ENCODE peak calls at places on chromosomes 12 and 14, in six cellular contexts. M is IMR-90, N is H9, Z is trophoblast cell, R is mesenchymal stem cell, G is H1. E is an unnamed sample.

GRCh38 chr12:120870415-120870814 is 33.7 kb downstream of the SPPL3 start:
- DNase-seq in M (no peak), N (no peak), Z (no peak), R (no peak), G (no peak), E (no peak)

GRCh38 chr14:55160989-55161388 is 30.4 kb downstream of the DLGAP5 start:
- DNase-seq in M (peak), N (no peak), Z (peak), R (peak), G (no peak), E (no peak)

GRCh38 chr12:106247731-106248176 is at the start of gene CKAP4:
- DNase-seq in M (peak), N (peak), Z (peak), R (peak), G (no peak), E (peak)

GRCh38 chr12:49049566-49050224 is 10.9 kb downstream of the KMT2D start:
- DNase-seq in M (peak), N (no peak), Z (no peak), R (peak), G (no peak), E (no peak)

GRCh38 chr12:64706366-64706765 is 52.8 kb downstream of the GNS start:
- DNase-seq in M (no peak), N (no peak), Z (no peak), R (no peak), G (no peak), E (no peak)

GRCh38 chr12:121417847-121418246 is 17.9 kb downstream of the RNF34 start:
- DNase-seq in M (no peak), N (no peak), Z (no peak), R (no peak), G (no peak), E (no peak)

GRCh38 chr12:10600988-10601387 is 12.4 kb downstream of the MAGOHB start:
- DNase-seq in M (no peak), N (no peak), Z (no peak), R (no peak), G (no peak), E (no peak)

GRCh38 chr12:49887536-49888401 is 15.9 kb downstream of the FAIM2 start:
- DNase-seq in M (no peak), N (no peak), Z (no peak), R (no peak), G (no peak), E (no peak)

GRCh38 chr12:122072031-122072970 is 6.3 kb upstream of the MLXIP start:
- DNase-seq in M (peak), N (no peak), Z (no peak), R (peak), G (no peak), E (no peak)

GRCh38 chr12:7959278-7960063 is 23.5 kb upstream of the SLC2A3 start:
- DNase-seq in M (no peak), N (peak), Z (peak), R (peak), G (peak), E (peak)

GRCh38 chr14:59464651-59465569 is at the start of gene GPR135:
- DNase-seq in M (peak), N (peak), Z (peak), R (peak), G (no peak), E (peak)

GRCh38 chr14:79585845-79586244 is 625.5 kb downstream of the DIO2 start:
- DNase-seq in M (peak), N (no peak), Z (peak), R (no peak), G (no peak), E (no peak)

GRCh38 chr14:62443796-62444195 is 601.5 kb downstream of the KCNH5 start:
- DNase-seq in M (peak), N (no peak), Z (peak), R (peak), G (no peak), E (no peak)

GRCh38 chr12:5022465-5023061 is 21.1 kb upstream of the KCNA5 start:
- DNase-seq in M (peak), N (peak), Z (peak), R (peak), G (peak), E (peak)

GRCh38 chr14:88568196-88568595 is 5.4 kb downstream of the ZC3H14 start:
- DNase-seq in M (no peak), N (no peak), Z (no peak), R (no peak), G (no peak), E (no peak)

GRCh38 chr12:81021131-81021530 is 56.7 kb upstream of the ACSS3 start:
- DNase-seq in M (no peak), N (no peak), Z (no peak), R (no peak), G (no peak), E (no peak)

GRCh38 chr14:57389646-57390036 is 745 bp upstream of the NAA30 start:
- DNase-seq in M (no peak), N (peak), Z (peak), R (no peak), G (no peak), E (no peak)

GRCh38 chr12:54301428-54302045 is 722 bp upstream of the NFE2 start:
- DNase-seq in M (no peak), N (peak), Z (no peak), R (no peak), G (no peak), E (no peak)

GRCh38 chr14:53153702-53154112 is 584 bp upstream of the DDHD1 start:
- DNase-seq in M (no peak), N (no peak), Z (no peak), R (no peak), G (no peak), E (no peak)

GRCh38 chr14:92473947-92474535 is 39.5 kb upstream of the RIN3 start:
- DNase-seq in M (peak), N (no peak), Z (no peak), R (no peak), G (no peak), E (no peak)

GRCh38 chr12:88633312-88633711 is 53.0 kb upstream of the KITLG start:
- DNase-seq in M (peak), N (no peak), Z (peak), R (no peak), G (no peak), E (no peak)

GRCh38 chr14:74704656-74705055 is 8.2 kb downstream of the AREL1 start:
- DNase-seq in M (no peak), N (no peak), Z (no peak), R (no peak), G (no peak), E (no peak)

GRCh38 chr12:96234591-96235496 is 40.7 kb downstream of the ELK3 start:
- DNase-seq in M (no peak), N (no peak), Z (no peak), R (no peak), G (no peak), E (no peak)

GRCh38 chr12:66066071-66066928 is 64.2 kb downstream of the LLPH start:
- DNase-seq in M (peak), N (no peak), Z (no peak), R (peak), G (no peak), E (no peak)

GRCh38 chr12:49698619-49699545 is 8.3 kb downstream of the FMNL3 start:
- DNase-seq in M (peak), N (peak), Z (peak), R (peak), G (peak), E (no peak)

GRCh38 chr12:22083167-22083566 is 37.1 kb downstream of the CMAS start:
- DNase-seq in M (peak), N (no peak), Z (peak), R (peak), G (no peak), E (no peak)

GRCh38 chr14:24351517-24351916 is 11.7 kb upstream of the RIPK3 start:
- DNase-seq in M (peak), N (no peak), Z (no peak), R (peak), G (no peak), E (no peak)

GRCh38 chr12:52229836-52230343 is 3.2 kb upstream of the KRT7 start:
- DNase-seq in M (no peak), N (no peak), Z (no peak), R (no peak), G (no peak), E (no peak)

GRCh38 chr12:78540621-78541336 is 323.8 kb upstream of the SYT1 start:
- DNase-seq in M (peak), N (no peak), Z (no peak), R (peak), G (no peak), E (no peak)

GRCh38 chr12:132560831-132561783 is 49.3 kb downstream of the LRCOL1 start:
- DNase-seq in M (peak), N (peak), Z (peak), R (peak), G (peak), E (peak)

GRCh38 chr12:9895215-9895971 is 14.1 kb downstream of the KLRF2 start:
- DNase-seq in M (no peak), N (no peak), Z (no peak), R (no peak), G (no peak), E (no peak)

GRCh38 chr12:92502417-92503028 is 200.3 kb upstream of the PLEKHG7 start:
- DNase-seq in M (no peak), N (no peak), Z (peak), R (no peak), G (no peak), E (no peak)

GRCh38 chr12:122310636-122311035 is 44.3 kb upstream of the VPS33A start:
- DNase-seq in M (no peak), N (no peak), Z (no peak), R (no peak), G (no peak), E (no peak)

GRCh38 chr12:59657711-59658110 is 61.9 kb downstream of the SLC16A7 start:
- DNase-seq in M (no peak), N (no peak), Z (no peak), R (no peak), G (no peak), E (no peak)

GRCh38 chr12:6323340-6323994 is 13.0 kb downstream of the PLEKHG6 start:
- DNase-seq in M (peak), N (peak), Z (peak), R (peak), G (peak), E (no peak)

GRCh38 chr12:6323995-6324711 is 13.7 kb downstream of the PLEKHG6 start:
- DNase-seq in M (no peak), N (no peak), Z (no peak), R (no peak), G (no peak), E (no peak)

GRCh38 chr12:6321905-6322304 is 11.4 kb downstream of the PLEKHG6 start:
- DNase-seq in M (no peak), N (no peak), Z (peak), R (no peak), G (no peak), E (no peak)

GRCh38 chr12:6322969-6323339 is 12.5 kb downstream of the PLEKHG6 start:
- DNase-seq in M (no peak), N (no peak), Z (no peak), R (no peak), G (no peak), E (no peak)

GRCh38 chr12:6322352-6322751 is 11.9 kb downstream of the PLEKHG6 start:
- DNase-seq in M (no peak), N (no peak), Z (no peak), R (no peak), G (no peak), E (no peak)
- H3K4ac ChIP-seq in M (peak), N (no peak), Z (no peak), R (no peak), G (peak), E (no peak)

DNA sequence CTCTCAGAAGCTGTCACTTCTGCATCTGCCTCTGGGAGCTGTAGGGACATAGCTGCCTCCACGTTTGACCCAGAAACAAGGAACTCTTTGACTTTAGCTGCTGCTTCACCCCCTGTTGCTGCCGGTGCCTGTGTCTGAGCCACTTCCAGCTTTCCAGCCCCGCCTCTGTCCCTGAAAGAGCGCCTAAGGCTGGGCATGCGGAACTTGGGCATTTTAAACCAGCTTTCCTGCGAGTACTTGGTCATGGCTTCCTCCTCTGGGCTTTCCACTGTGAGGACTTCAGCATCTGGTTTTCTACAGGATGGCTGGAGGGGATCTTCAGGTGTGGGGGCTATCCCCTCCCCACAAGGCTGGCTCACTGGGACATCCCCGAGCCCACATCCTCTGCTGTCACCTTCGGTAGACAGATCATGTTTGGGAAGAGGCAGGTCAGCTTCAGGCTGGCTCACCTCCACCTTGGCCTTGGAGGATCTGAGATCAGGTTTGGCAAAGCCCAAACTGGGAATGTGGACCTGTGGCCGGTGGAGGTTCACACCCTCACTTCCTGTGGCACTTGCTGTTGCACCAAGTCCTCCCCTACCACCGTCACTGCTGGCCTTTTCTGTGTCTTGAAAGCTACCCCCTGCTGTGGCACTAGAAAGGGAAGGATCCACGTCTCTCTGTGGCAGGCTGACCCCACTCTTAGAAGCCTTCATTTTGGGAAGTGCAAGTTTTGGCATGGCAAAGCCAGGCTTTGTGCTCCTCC is 15.2 kb downstream of the PLD4 start:
- DNase-seq in M (no peak), N (no peak), Z (no peak), R (no peak), G (no peak), E (no peak)
- H2AFZ ChIP-seq in M (no peak), N (no peak), Z (no peak), R (no peak), G (no peak), E (no peak)

GRCh38 chr14:70956511-70956910 is 49.3 kb downstream of the PCNX1 start:
- DNase-seq in M (no peak), N (no peak), Z (no peak), R (no peak), G (no peak), E (no peak)
- H3K4ac ChIP-seq in M (no peak), N (no peak), Z (no peak), R (no peak), G (no peak), E (no peak)

GRCh38 chr12:68235576-68235975 is 10.0 kb upstream of the IL26 start:
- DNase-seq in M (peak), N (no peak), Z (no peak), R (no peak), G (no peak), E (no peak)

GRCh38 chr12:68237523-68238070 is 12.0 kb upstream of the IL26 start:
- DNase-seq in M (peak), N (no peak), Z (no peak), R (no peak), G (no peak), E (no peak)

GRCh38 chr12:68239309-68239708 is 13.7 kb upstream of the IL26 start:
- DNase-seq in M (no peak), N (no peak), Z (no peak), R (no peak), G (no peak), E (no peak)

GRCh38 chr12:68236421-68237059 is 10.9 kb upstream of the IL26 start:
- DNase-seq in M (no peak), N (no peak), Z (peak), R (no peak), G (no peak), E (no peak)

DNA sequence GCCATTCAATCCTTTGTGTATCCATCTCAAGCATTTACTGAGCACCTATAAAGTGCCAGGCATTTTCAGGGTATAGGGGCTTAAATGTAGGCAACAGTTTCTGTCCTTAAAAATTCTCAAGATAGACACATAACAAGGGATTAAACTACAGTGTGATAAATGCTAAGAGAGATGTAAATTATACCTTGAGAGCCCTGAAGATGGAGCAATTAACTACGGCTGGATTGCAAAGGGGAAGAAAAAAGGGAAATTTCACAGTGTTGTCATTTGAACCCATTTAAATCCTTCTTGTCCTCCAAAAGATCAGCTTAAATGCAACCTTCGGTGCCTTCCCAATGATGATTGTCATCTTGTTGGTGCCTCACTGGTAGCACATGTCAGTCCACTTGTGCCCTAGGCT is 11.5 kb upstream of the IL26 start:
- DNase-seq in M (no peak), N (no peak), Z (no peak), R (no peak), G (no peak), E (no peak)
- H2AFZ ChIP-seq in M (peak), N (no peak), Z (no peak), R (no peak), G (peak), E (no peak)

DNA sequence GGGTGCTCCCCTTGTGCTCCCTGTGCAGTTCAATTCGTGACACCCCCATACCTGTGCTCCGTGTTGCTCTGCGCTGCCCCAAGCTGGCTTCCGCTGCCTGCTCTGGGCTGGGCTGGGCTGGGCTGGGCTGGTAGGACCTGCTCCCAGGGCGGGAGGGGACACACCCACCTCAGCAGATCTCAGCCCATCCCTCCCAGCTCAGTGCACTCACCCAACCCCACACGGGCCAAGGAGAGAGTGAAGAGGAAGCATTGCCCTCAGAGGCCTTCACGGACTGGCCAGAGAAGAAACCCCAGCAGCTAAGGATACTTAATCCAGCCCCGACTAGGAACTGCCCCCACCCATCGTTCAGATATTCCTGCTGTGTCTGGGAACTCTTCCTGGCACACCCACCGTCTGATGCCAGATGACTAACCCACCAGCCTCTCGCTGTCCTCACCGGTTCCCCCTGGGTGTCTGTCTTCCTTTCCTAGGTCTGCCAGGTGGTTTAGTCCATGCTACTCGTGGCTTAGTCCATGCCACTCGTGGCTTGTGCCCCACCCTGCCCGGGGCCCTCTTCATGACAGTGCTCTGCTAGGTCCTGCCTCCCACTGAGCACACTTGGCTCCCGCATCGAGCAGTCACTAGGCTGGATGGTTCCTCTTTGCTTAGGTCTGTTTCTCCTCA is at the start of gene LPAR5:
- DNase-seq in M (no peak), N (peak), Z (no peak), R (peak), G (no peak), E (no peak)
- H3K4ac ChIP-seq in M (no peak), N (no peak), Z (no peak), R (no peak), G (no peak), E (no peak)

DNA sequence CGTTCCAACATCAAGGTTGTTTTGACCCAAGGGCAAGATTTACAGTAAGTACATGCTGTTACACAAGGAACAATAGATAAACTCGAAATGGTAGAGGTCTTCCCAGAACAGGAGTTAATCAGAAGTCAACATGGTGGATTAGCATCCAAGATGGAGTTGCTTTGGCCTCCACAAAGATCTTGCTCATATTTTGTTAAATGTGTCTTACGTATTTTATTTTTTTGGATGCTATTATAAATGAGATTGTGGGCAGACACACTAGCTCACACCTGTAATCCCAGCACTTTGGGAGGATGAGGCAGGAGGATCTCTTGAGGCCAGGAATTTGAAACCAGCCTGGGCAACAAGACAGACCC is 22.3 kb upstream of the RAB21 start:
- DNase-seq in M (no peak), N (no peak), Z (no peak), R (no peak), G (no peak), E (no peak)
- H2AFZ ChIP-seq in M (peak), N (no peak), Z (no peak), R (no peak), G (peak), E (peak)

GRCh38 chr14:103524002-103524785 is 1.6 kb upstream of the CKB start:
- DNase-seq in M (no peak), N (no peak), Z (no peak), R (no peak), G (no peak), E (no peak)

GRCh38 chr14:103523583-103523969 is 946 bp upstream of the CKB start:
- DNase-seq in M (no peak), N (no peak), Z (peak), R (no peak), G (no peak), E (no peak)

GRCh38 chr14:103521438-103521961 is 1.1 kb downstream of the CKB start:
- DNase-seq in M (no peak), N (no peak), Z (no peak), R (no peak), G (no peak), E (no peak)

GRCh38 chr14:103522028-103522581 is 525 bp downstream of the CKB start:
- DNase-seq in M (no peak), N (no peak), Z (peak), R (peak), G (no peak), E (no peak)

GRCh38 chr14:103522649-103523582 is at the start of gene CKB:
- DNase-seq in M (peak), N (peak), Z (peak), R (peak), G (no peak), E (peak)
- H3K4ac ChIP-seq in M (peak), N (no peak), Z (no peak), R (no peak), G (peak), E (no peak)

E was measured in neuronal stem cell.